ENCODE peak calls at places on chromosomes 5 and 9, in nine cellular contexts. L is IMR-90; Z is NCI-H345; D is CD4-positive, CD25-positive, alpha-beta regulatory T cell; I is myocyte; E is anterior cingulate cortex; X is astrocyte of the hippocampus; U is epithelial cell of esophagus; P is adrenal gland. T is an unnamed sample.
A peak's percentile ranks its signal among the peaks of the same experiment; 100 is the strongest.

GRCh38 chr9:32291370-32291769 is 93.1 kb upstream of the ACO1 start:
- DNase-seq in L (no peak), P (no peak), I (peak; percentile 5), X (peak; percentile 2), U (no peak), Z (no peak), E (no peak), D (no peak), T (no peak)

GRCh38 chr5:35854248-35854647 is 2.4 kb upstream of the IL7R start:
- DNase-seq in Z (no peak), U (no peak), X (no peak), L (no peak), D (peak; percentile 92), P (no peak), E (no peak), I (no peak), T (no peak)

GRCh38 chr5:8478308-8478707 is 609.4 kb downstream of the MTRR start:
- DNase-seq in U (peak; percentile 8), P (no peak), X (no peak), L (no peak), I (no peak), E (no peak), D (no peak), Z (no peak), T (no peak)

GRCh38 chr5:14794600-14795230 is 76.9 kb downstream of the ANKH start:
- DNase-seq in L (no peak), U (no peak), I (no peak), P (no peak), Z (no peak), X (no peak), D (no peak), E (no peak), T (no peak)

GRCh38 chr5:93349613-93350012 is 231.4 kb downstream of the NR2F1-AS1 start:
- DNase-seq in D (no peak), E (no peak), P (no peak), U (peak; percentile 65), X (peak; percentile 59), Z (no peak), L (peak; percentile 89), I (no peak), T (no peak)

GRCh38 chr5:89417515-89417914 is 534.5 kb upstream of the MEF2C start:
- DNase-seq in X (no peak), I (no peak), D (no peak), Z (no peak), U (no peak), P (no peak), L (no peak), E (no peak), T (no peak)

GRCh38 chr5:80963521-80963895 is 3.3 kb downstream of the RASGRF2 start:
- DNase-seq in P (no peak), D (no peak), Z (no peak), I (no peak), U (no peak), X (no peak), E (no peak), L (peak; percentile 3), T (no peak)

GRCh38 chr9:11038956-11039355 is 426.2 kb upstream of the PTPRD start:
- DNase-seq in U (no peak), P (no peak), L (no peak), E (no peak), Z (no peak), D (no peak), X (no peak), I (no peak), T (no peak)

GRCh38 chr9:72954431-72955420 is 1.9 kb upstream of the ALDH1A1 start:
- DNase-seq in I (peak; percentile 80), E (no peak), Z (no peak), U (no peak), D (no peak), L (no peak), X (no peak), P (no peak), T (no peak)

GRCh38 chr5:145936401-145937131 is at the start of gene SH3RF2:
- DNase-seq in X (peak; percentile 96), U (peak; percentile 87), L (peak; percentile 73), Z (no peak), I (peak; percentile 86), P (peak; percentile 44), D (peak; percentile 26), E (no peak), T (no peak)

GRCh38 chr9:130343445-130343918 is 77.9 kb downstream of the HMCN2 start:
- DNase-seq in X (peak; percentile 40), L (no peak), U (no peak), I (no peak), Z (peak; percentile 32), E (peak; percentile 17), D (peak; percentile 13), P (peak; percentile 42), T (no peak)

GRCh38 chr9:744790-745456 is 96.6 kb upstream of the DMRT1 start:
- DNase-seq in I (peak; percentile 97), E (no peak), Z (no peak), L (no peak), D (no peak), X (no peak), U (no peak), P (no peak), T (no peak)

GRCh38 chr5:94830520-94830919 is 212.1 kb downstream of the SLF1 start:
- DNase-seq in P (no peak), E (no peak), Z (no peak), D (no peak), X (no peak), L (no peak), I (peak; percentile 6), U (peak; percentile 41), T (no peak)

GRCh38 chr5:565782-566445 is 41.7 kb upstream of the SLC9A3 start:
- DNase-seq in L (peak; percentile 41), D (no peak), E (no peak), P (no peak), Z (no peak), U (peak; percentile 36), X (no peak), I (no peak), T (no peak)

GRCh38 chr5:168268949-168269943 is 22.2 kb upstream of the WWC1 start:
- DNase-seq in L (peak; percentile 82), E (peak; percentile 67), Z (peak; percentile 94), I (peak; percentile 94), U (peak; percentile 89), P (peak; percentile 79), D (peak; percentile 54), X (peak; percentile 97), T (peak; percentile 82)

GRCh38 chr5:66467564-66467963 is 128.6 kb upstream of the MAST4 start:
- DNase-seq in P (no peak), U (no peak), I (no peak), D (no peak), X (no peak), E (no peak), Z (no peak), L (no peak), T (no peak)

GRCh38 chr9:10434412-10434811 is 178.4 kb downstream of the PTPRD start:
- DNase-seq in D (no peak), E (no peak), L (no peak), X (no peak), U (no peak), Z (no peak), I (no peak), P (no peak), T (no peak)

GRCh38 chr5:1987471-1987870 is 104.7 kb upstream of the IRX4 start:
- DNase-seq in D (no peak), I (no peak), Z (no peak), L (no peak), X (no peak), U (no peak), P (no peak), E (no peak), T (no peak)

GRCh38 chr5:76690704-76691469 is 25.0 kb upstream of the F2R start:
- DNase-seq in L (peak; percentile 72), Z (no peak), I (no peak), X (peak; percentile 39), D (no peak), P (no peak), U (peak; percentile 56), E (no peak), T (no peak)

GRCh38 chr5:145347026-145347616 is 488.0 kb downstream of the PRELID2 start:
- DNase-seq in E (no peak), D (no peak), L (peak; percentile 72), U (peak; percentile 55), X (peak; percentile 65), P (no peak), Z (peak; percentile 7), I (peak; percentile 64), T (no peak)

GRCh38 chr5:91441082-91441481 is 58.0 kb upstream of the ARRDC3 start:
- DNase-seq in X (no peak), P (no peak), L (no peak), I (no peak), Z (no peak), U (no peak), E (no peak), D (no peak), T (no peak)

GRCh38 chr9:32603914-32604852 is 31.2 kb upstream of the NDUFB6 start:
- DNase-seq in Z (no peak), I (no peak), E (no peak), U (peak; percentile 91), X (peak; percentile 65), P (no peak), D (no peak), L (no peak), T (no peak)

GRCh38 chr5:113133573-113133972 is 157.0 kb downstream of the DCP2 start:
- DNase-seq in X (no peak), U (no peak), L (no peak), I (no peak), P (no peak), E (no peak), D (no peak), Z (no peak), T (no peak)

T was measured in NCI-H1694.